ENCODE peak calls at places on chromosomes 16 and 17, in four cellular contexts. One of them, this sample, is unnamed.

GRCh38 chr16:81951564-81951963 is 59.7 kb downstream of the SDR42E1 start:
- DNase-seq in H1: no peak
- DNase-seq in K562: no peak
- DNase-seq in GM12878: no peak
- DNase-seq in this sample: no peak

GRCh38 chr17:55763856-55764255 is 13.0 kb downstream of the PCTP start:
- DNase-seq in H1: no peak
- DNase-seq in K562: no peak
- DNase-seq in GM12878: no peak
- DNase-seq in this sample: no peak

GRCh38 chr16:47571049-47571448 is 109.9 kb downstream of the PHKB start:
- DNase-seq in H1: no peak
- DNase-seq in GM12878: no peak
- DNase-seq in K562: peak
- DNase-seq in this sample: no peak

GRCh38 chr16:81602377-81602776 is 157.8 kb downstream of the CMIP start:
- DNase-seq in GM12878: no peak
- DNase-seq in H1: no peak
- DNase-seq in K562: no peak
- DNase-seq in this sample: no peak

GRCh38 chr17:16945513-16946201 is 26.3 kb downstream of the TNFRSF13B start:
- DNase-seq in GM12878: no peak
- DNase-seq in K562: peak
- DNase-seq in H1: no peak
- DNase-seq in this sample: no peak

GRCh38 chr17:16419074-16419928 is 3.9 kb downstream of the TRPV2 start:
- DNase-seq in K562: peak
- DNase-seq in GM12878: peak
- DNase-seq in H1: no peak
- DNase-seq in this sample: peak

GRCh38 chr17:41648411-41649195 is 24.2 kb upstream of the KRT17 start:
- DNase-seq in K562: peak
- DNase-seq in H1: peak
- DNase-seq in GM12878: no peak
- DNase-seq in this sample: peak

GRCh38 chr16:75261590-75262078 is 10.2 kb upstream of the BCAR1 start:
- DNase-seq in H1: no peak
- DNase-seq in K562: no peak
- DNase-seq in GM12878: no peak
- DNase-seq in this sample: no peak

GRCh38 chr17:75612906-75613626 is 20.2 kb upstream of the SMIM5 start:
- DNase-seq in K562: no peak
- DNase-seq in GM12878: no peak
- DNase-seq in H1: no peak
- DNase-seq in this sample: no peak

GRCh38 chr17:4020096-4020495 is 55.9 kb upstream of the ATP2A3 start:
- DNase-seq in H1: no peak
- DNase-seq in GM12878: no peak
- DNase-seq in K562: no peak
- DNase-seq in this sample: no peak

GRCh38 chr17:71208111-71208704 is 912.6 kb upstream of the SOX9 start:
- DNase-seq in K562: no peak
- DNase-seq in H1: no peak
- DNase-seq in GM12878: no peak
- DNase-seq in this sample: no peak

GRCh38 chr16:14486520-14487303 is 143.3 kb downstream of the PARN start:
- DNase-seq in GM12878: no peak
- DNase-seq in K562: peak
- DNase-seq in H1: no peak
- DNase-seq in this sample: peak

GRCh38 chr17:13601776-13602551 is at the start of gene HS3ST3A1:
- DNase-seq in H1: peak
- DNase-seq in K562: peak
- DNase-seq in GM12878: no peak
- DNase-seq in this sample: no peak

GRCh38 chr16:67014641-67015315 is 14.2 kb upstream of the CBFB start:
- DNase-seq in K562: no peak
- DNase-seq in H1: no peak
- DNase-seq in GM12878: no peak
- DNase-seq in this sample: no peak

GRCh38 chr17:34989473-34989872 is 9.2 kb downstream of the LIG3 start:
- DNase-seq in H1: no peak
- DNase-seq in K562: no peak
- DNase-seq in GM12878: no peak
- DNase-seq in this sample: no peak

GRCh38 chr17:43988301-43988700 is 16.1 kb upstream of the NAGS start:
- DNase-seq in K562: no peak
- DNase-seq in H1: no peak
- DNase-seq in GM12878: no peak
- DNase-seq in this sample: no peak

GRCh38 chr17:39099686-39100293 is 51.6 kb downstream of the PLXDC1 start:
- DNase-seq in K562: no peak
- DNase-seq in GM12878: no peak
- DNase-seq in H1: no peak
- DNase-seq in this sample: no peak

GRCh38 chr17:29763273-29763672 is 140.6 kb upstream of the CORO6 start:
- DNase-seq in H1: no peak
- DNase-seq in K562: no peak
- DNase-seq in GM12878: no peak
- DNase-seq in this sample: no peak

GRCh38 chr17:12536021-12536420 is 129.7 kb upstream of the MYOCD start:
- DNase-seq in K562: no peak
- DNase-seq in GM12878: no peak
- DNase-seq in H1: no peak
- DNase-seq in this sample: no peak

GRCh38 chr16:80122155-80122554 is 418.6 kb upstream of the DYNLRB2 start:
- DNase-seq in H1: no peak
- DNase-seq in GM12878: no peak
- DNase-seq in K562: no peak
- DNase-seq in this sample: no peak

GRCh38 chr16:75104836-75105235 is 11.7 kb downstream of the LDHD start:
- DNase-seq in H1: no peak
- DNase-seq in GM12878: no peak
- DNase-seq in K562: no peak
- DNase-seq in this sample: no peak

GRCh38 chr17:64216385-64217248 is 46.4 kb downstream of the TEX2 start:
- DNase-seq in H1: no peak
- DNase-seq in GM12878: peak
- DNase-seq in K562: peak
- DNase-seq in this sample: peak

GRCh38 chr16:72092832-72093447 is 480 bp downstream of the TXNL4B start:
- DNase-seq in K562: peak
- DNase-seq in H1: no peak
- DNase-seq in GM12878: no peak
- DNase-seq in this sample: peak

GRCh38 chr17:10772425-10773380 is 31.2 kb downstream of the TMEM238L start:
- DNase-seq in GM12878: no peak
- DNase-seq in K562: peak
- DNase-seq in H1: peak
- DNase-seq in this sample: peak

GRCh38 chr17:17205368-17206148 is 575 bp downstream of the PLD6 start:
- DNase-seq in K562: peak
- DNase-seq in GM12878: peak
- DNase-seq in H1: no peak
- DNase-seq in this sample: peak

GRCh38 chr16:69131167-69131748 is 1.1 kb downstream of the CHTF8 start:
- DNase-seq in GM12878: no peak
- DNase-seq in K562: peak
- DNase-seq in H1: no peak
- DNase-seq in this sample: no peak

GRCh38 chr17:28369684-28370034 is 448 bp downstream of the VTN start:
- DNase-seq in H1: no peak
- DNase-seq in K562: no peak
- DNase-seq in GM12878: no peak
- DNase-seq in this sample: peak

GRCh38 chr17:8223356-8224063 is 13.1 kb upstream of the AURKB start:
- DNase-seq in K562: peak
- DNase-seq in H1: no peak
- DNase-seq in GM12878: no peak
- DNase-seq in this sample: peak

GRCh38 chr17:21134559-21134958 is 7.8 kb downstream of the DHRS7B start:
- DNase-seq in GM12878: no peak
- DNase-seq in H1: no peak
- DNase-seq in K562: no peak
- DNase-seq in this sample: no peak

GRCh38 chr16:84281077-84281476 is 13.6 kb upstream of the WFDC1 start:
- DNase-seq in H1: no peak
- DNase-seq in GM12878: no peak
- DNase-seq in K562: peak
- DNase-seq in this sample: no peak

GRCh38 chr17:75823257-75824041 is 20.8 kb downstream of the UNC13D start:
- DNase-seq in GM12878: no peak
- DNase-seq in K562: no peak
- DNase-seq in H1: no peak
- DNase-seq in this sample: no peak

GRCh38 chr17:6172642-6173330 is 102.6 kb downstream of the WSCD1 start:
- DNase-seq in K562: no peak
- DNase-seq in H1: no peak
- DNase-seq in GM12878: no peak
- DNase-seq in this sample: no peak

GRCh38 chr16:22296225-22297113 is 740 bp upstream of the POLR3E start:
- DNase-seq in K562: peak
- DNase-seq in H1: no peak
- DNase-seq in GM12878: peak
- DNase-seq in this sample: peak

GRCh38 chr17:81558115-81558468 is 5.9 kb upstream of the FAAP100 start:
- DNase-seq in GM12878: no peak
- DNase-seq in H1: no peak
- DNase-seq in K562: no peak
- DNase-seq in this sample: no peak

GRCh38 chr17:81556175-81556691 is 4.1 kb upstream of the FAAP100 start:
- DNase-seq in H1: no peak
- DNase-seq in K562: peak
- DNase-seq in GM12878: no peak
- DNase-seq in this sample: peak

GRCh38 chr17:81556863-81557262 is 4.7 kb upstream of the FAAP100 start:
- DNase-seq in K562: no peak
- DNase-seq in H1: no peak
- DNase-seq in GM12878: no peak
- DNase-seq in this sample: no peak

GRCh38 chr17:81558941-81559806 is 7.0 kb upstream of the FAAP100 start:
- DNase-seq in H1: no peak
- DNase-seq in GM12878: no peak
- DNase-seq in K562: no peak
- DNase-seq in this sample: no peak

GRCh38 chr17:81557276-81558114 is 5.3 kb upstream of the FAAP100 start:
- DNase-seq in K562: no peak
- DNase-seq in H1: no peak
- DNase-seq in GM12878: no peak
- DNase-seq in this sample: no peak
- TF ChIP-seq CEBPB in K562: no peak
- TF ChIP-seq CEBPB in H1: no peak
- TF ChIP-seq CEBPB in GM12878: no peak
- TF ChIP-seq CEBPB in this sample: no peak

GRCh38 chr17:48547839-48548686 is 3.2 kb upstream of the HOXB2 start:
- DNase-seq in H1: no peak
- DNase-seq in GM12878: no peak
- DNase-seq in K562: peak
- DNase-seq in this sample: no peak
- TF ChIP-seq HDAC6 in H1: no peak
- TF ChIP-seq HDAC6 in GM12878: no peak
- TF ChIP-seq HDAC6 in K562: no peak
- TF ChIP-seq HDAC6 in this sample: no peak

DNA sequence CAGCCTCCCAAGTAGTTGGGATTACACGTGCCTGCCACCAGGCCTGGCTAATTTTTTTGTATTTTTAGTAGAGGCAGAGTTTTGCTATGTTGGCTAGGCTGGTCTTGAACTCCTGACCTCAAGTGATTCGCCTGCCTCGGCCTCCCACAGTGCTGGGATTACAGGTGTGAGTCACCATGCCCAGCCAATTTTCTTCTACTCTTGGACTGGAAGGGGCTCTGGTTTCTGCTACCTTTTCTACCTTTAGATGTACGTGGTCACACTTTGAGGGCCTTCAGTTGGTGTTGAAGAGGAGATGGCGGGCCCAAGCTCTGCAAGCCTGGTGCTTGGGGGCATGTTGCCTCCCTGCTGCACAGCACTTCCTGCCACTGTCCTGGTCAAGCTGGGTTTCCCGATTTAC is 173.6 kb downstream of the PRKCA start:
- DNase-seq in H1: no peak
- DNase-seq in GM12878: no peak
- DNase-seq in K562: no peak
- DNase-seq in this sample: no peak
- TF ChIP-seq CEBPB in H1: no peak
- TF ChIP-seq CEBPB in GM12878: no peak
- TF ChIP-seq CEBPB in K562: no peak
- TF ChIP-seq CEBPB in this sample: no peak

GRCh38 chr16:1057252-1057932 is 15.2 kb upstream of the SSTR5 start:
- DNase-seq in K562: peak
- DNase-seq in GM12878: no peak
- DNase-seq in H1: no peak
- DNase-seq in this sample: no peak
- TF ChIP-seq HDAC6 in K562: no peak
- TF ChIP-seq HDAC6 in GM12878: no peak
- TF ChIP-seq HDAC6 in H1: no peak
- TF ChIP-seq HDAC6 in this sample: no peak

DNA sequence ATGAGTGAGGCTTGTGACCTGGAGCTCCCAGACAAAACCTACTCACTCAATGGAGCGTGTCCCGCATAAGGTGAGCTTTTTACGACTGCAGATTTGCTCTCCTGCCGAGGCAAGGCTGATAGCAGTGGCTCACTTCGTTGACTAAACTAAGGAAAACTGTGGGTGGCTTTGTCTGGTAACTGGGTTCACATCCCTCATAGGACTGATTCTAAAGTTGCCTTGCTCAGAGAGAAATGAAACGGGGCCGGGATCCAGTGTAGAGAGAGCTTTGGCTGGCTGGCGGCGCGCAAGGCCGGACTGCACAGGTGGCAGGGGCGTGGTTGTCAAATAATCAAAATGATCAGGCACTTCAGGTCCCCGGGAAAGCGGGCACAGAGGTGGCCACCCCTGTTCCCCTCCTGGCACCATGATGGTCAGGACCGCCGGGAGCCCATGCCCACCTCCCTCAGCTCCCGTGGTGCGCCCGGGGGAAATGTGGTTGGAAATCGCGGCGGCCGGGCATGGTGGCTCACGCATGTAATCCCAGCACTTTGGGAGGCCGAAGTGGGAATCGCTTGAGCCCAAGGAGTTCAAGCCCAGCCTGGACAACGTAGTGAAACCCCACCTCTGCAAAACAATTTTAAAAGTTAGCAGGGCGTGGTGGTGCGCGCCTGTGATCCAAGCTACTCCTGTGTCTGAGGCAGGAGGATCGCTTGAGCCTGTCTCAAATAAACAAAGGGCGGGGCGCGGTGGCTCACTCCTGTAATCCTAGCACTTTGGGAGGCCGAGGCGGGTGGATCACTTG is 26.6 kb upstream of the OR1F1 start:
- DNase-seq in GM12878: no peak
- DNase-seq in K562: no peak
- DNase-seq in H1: no peak
- DNase-seq in this sample: no peak
- TF ChIP-seq CEBPB in GM12878: no peak
- TF ChIP-seq CEBPB in K562: no peak
- TF ChIP-seq CEBPB in H1: no peak
- TF ChIP-seq CEBPB in this sample: no peak

GRCh38 chr16:19524866-19525723 is 1.4 kb downstream of the CCP110 start:
- DNase-seq in K562: peak
- DNase-seq in GM12878: peak
- DNase-seq in H1: no peak
- DNase-seq in this sample: no peak
- TF ChIP-seq HDAC6 in K562: no peak
- TF ChIP-seq HDAC6 in GM12878: no peak
- TF ChIP-seq HDAC6 in H1: no peak
- TF ChIP-seq HDAC6 in this sample: no peak